ENCODE peak calls at places on chromosomes 16 and 17, in five cellular contexts. G is WTC11, Q is AG09319, V is DND-41, F is endothelial cell. S is an unnamed sample.

GRCh38 chr17:1232786-1233185 is 37.5 kb upstream of the BHLHA9 start:
- DNase-seq in V (no peak), G (no peak), F (no peak), Q (peak), S (no peak)

GRCh38 chr17:17716837-17717523 is 35.7 kb downstream of the RAI1 start:
- DNase-seq in Q (no peak), F (no peak), G (no peak), V (no peak), S (no peak)

GRCh38 chr16:68369697-68370096 is 58.9 kb downstream of the PRMT7 start:
- DNase-seq in V (peak), F (no peak), Q (no peak), G (no peak), S (no peak)

GRCh38 chr17:31355935-31356334 is 34.5 kb upstream of the EVI2A start:
- DNase-seq in V (no peak), Q (no peak), G (no peak), F (no peak), S (no peak)

GRCh38 chr17:41417576-41418015 is 6.8 kb downstream of the KRT37 start:
- DNase-seq in G (peak), Q (no peak), F (peak), V (no peak), S (no peak)

GRCh38 chr17:32783602-32784001 is 93.3 kb downstream of the MYO1D start:
- DNase-seq in G (no peak), V (no peak), Q (peak), F (no peak), S (no peak)

GRCh38 chr16:4517812-4518211 is 20.8 kb downstream of the CDIP1 start:
- DNase-seq in F (peak), G (peak), V (no peak), Q (no peak), S (peak)

GRCh38 chr17:14427914-14428639 is 127.2 kb downstream of the HS3ST3B1 start:
- DNase-seq in Q (no peak), F (peak), V (peak), G (no peak), S (no peak)

GRCh38 chr17:1645207-1646171 is at the start of gene SCARF1:
- DNase-seq in Q (no peak), V (no peak), G (peak), F (peak), S (peak)

GRCh38 chr17:82050761-82051641 is 610 bp downstream of the RFNG start:
- DNase-seq in V (peak), G (no peak), Q (no peak), F (no peak), S (no peak)

GRCh38 chr16:59909262-59909661 is 1175.1 kb upstream of the GOT2 start:
- DNase-seq in F (no peak), Q (no peak), V (no peak), G (no peak), S (no peak)

GRCh38 chr16:359871-360697 is 7.6 kb upstream of the AXIN1 start:
- DNase-seq in G (no peak), Q (no peak), F (no peak), V (no peak), S (no peak)

GRCh38 chr16:86398622-86399021 is 111.7 kb upstream of the FOXF1 start:
- DNase-seq in Q (no peak), V (no peak), G (no peak), F (no peak), S (no peak)

GRCh38 chr16:9311303-9311954 is 220.0 kb downstream of the HAPSTR1 start:
- DNase-seq in V (no peak), Q (no peak), G (peak), F (peak), S (peak)

GRCh38 chr17:40452074-40452787 is 9.0 kb downstream of the IGFBP4 start:
- DNase-seq in F (no peak), G (no peak), Q (no peak), V (no peak), S (no peak)

GRCh38 chr17:57577751-57578607 is 167.1 kb downstream of the CCDC182 start:
- DNase-seq in V (no peak), G (no peak), Q (peak), F (no peak), S (no peak)

GRCh38 chr16:50763211-50763610 is 21.3 kb downstream of the CYLD start:
- DNase-seq in V (no peak), Q (no peak), G (no peak), F (no peak), S (no peak)

GRCh38 chr16:64428463-64428862 is 693.4 kb downstream of the CDH11 start:
- DNase-seq in G (no peak), F (no peak), V (no peak), Q (peak), S (no peak)

GRCh38 chr17:6643460-6644125 is 2.7 kb downstream of the TXNDC17 start:
- DNase-seq in F (no peak), G (no peak), V (no peak), Q (no peak), S (no peak)

GRCh38 chr17:19270347-19270950 is 33.3 kb downstream of the EPN2 start:
- DNase-seq in Q (no peak), F (peak), G (peak), V (no peak), S (no peak)

GRCh38 chr17:4574448-4575045 is 9.8 kb upstream of the SMTNL2 start:
- DNase-seq in G (no peak), F (no peak), V (no peak), Q (no peak), S (no peak)

GRCh38 chr16:25613931-25614330 is 77.8 kb upstream of the HS3ST4 start:
- DNase-seq in F (no peak), V (no peak), Q (no peak), G (no peak), S (no peak)

GRCh38 chr16:9144106-9144505 is 52.7 kb downstream of the HAPSTR1 start:
- DNase-seq in Q (no peak), V (no peak), G (no peak), F (no peak), S (no peak)

GRCh38 chr16:5078626-5079025 is 7.0 kb downstream of the ALG1 start:
- DNase-seq in G (no peak), Q (no peak), V (no peak), F (no peak), S (no peak)

GRCh38 chr17:9658593-9659211 is 13.4 kb downstream of the USP43 start:
- DNase-seq in Q (peak), G (no peak), V (no peak), F (no peak), S (no peak)

GRCh38 chr17:7046127-7046724 is 2.3 kb upstream of the SLC16A11 start:
- DNase-seq in Q (no peak), F (no peak), V (no peak), G (peak), S (peak)

GRCh38 chr16:82758904-82759303 is 132.1 kb downstream of the CDH13 start:
- DNase-seq in V (no peak), G (no peak), F (no peak), Q (no peak), S (no peak)

GRCh38 chr17:81393684-81394376 is 1.4 kb upstream of the BAHCC1 start:
- DNase-seq in G (peak), F (peak), Q (peak), V (peak), S (peak)

GRCh38 chr17:71899317-71899716 is 221.5 kb upstream of the SOX9 start:
- DNase-seq in F (no peak), G (no peak), Q (no peak), V (no peak), S (no peak)

GRCh38 chr16:49890876-49891275 is 35.0 kb upstream of the ZNF423 start:
- DNase-seq in G (peak), V (peak), F (peak), Q (no peak), S (peak)

GRCh38 chr17:78133971-78134898 is 3.7 kb downstream of the TMC8 start:
- DNase-seq in G (peak), F (peak), V (peak), Q (no peak), S (peak)
- TF ChIP-seq CTCF in G (peak), F (peak), V (peak), Q (peak), S (peak)

GRCh38 chr16:47143329-47143676 is 442 bp downstream of the NETO2 start:
- DNase-seq in G (peak), V (no peak), Q (no peak), F (peak), S (peak)
- TF ChIP-seq CTCF in G (peak), V (no peak), Q (peak), F (peak), S (peak)

DNA sequence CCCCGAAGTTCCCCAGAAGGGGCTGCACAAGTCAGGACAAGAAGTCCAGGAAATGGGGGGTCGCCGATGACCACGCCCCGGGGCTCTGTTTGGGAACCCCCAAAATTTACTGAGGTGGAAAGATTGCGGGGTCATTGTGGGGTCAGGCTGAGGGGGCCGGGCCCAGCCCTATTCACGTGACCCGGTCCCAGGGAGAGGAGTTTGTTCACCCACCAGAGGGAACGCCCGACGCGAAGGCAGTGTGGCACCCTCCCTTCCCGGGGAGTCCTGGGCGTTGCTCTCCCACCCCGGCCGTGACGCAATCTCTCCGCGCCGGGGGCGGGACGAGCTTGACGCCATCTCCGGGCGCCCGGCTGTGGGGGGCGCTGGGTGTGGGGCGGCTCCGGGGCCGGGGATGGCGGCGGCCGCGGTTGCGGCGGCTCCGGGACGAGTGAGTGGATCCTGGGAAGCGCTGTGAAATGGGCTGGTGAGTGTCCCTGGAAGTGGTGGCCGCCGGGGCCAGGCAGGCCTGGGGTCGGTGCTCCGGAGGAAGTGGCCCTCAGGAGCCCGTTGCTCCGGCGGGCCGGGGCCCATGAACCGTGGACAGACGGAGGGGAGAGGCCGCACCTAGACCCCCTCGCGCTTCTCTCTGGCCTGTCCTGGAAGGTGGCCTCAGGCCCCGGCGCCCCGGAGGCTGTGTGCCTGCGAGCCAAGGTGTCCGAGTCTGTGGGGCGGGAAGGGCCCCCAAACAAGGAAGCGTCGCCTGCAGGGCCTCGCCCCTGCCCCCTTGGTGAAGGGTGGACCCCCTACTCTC is at the start of gene ATXN1L:
- DNase-seq in G (peak), Q (peak), F (peak), V (peak), S (peak)
- TF ChIP-seq CTCF in G (no peak), Q (no peak), F (no peak), V (peak), S (no peak)

DNA sequence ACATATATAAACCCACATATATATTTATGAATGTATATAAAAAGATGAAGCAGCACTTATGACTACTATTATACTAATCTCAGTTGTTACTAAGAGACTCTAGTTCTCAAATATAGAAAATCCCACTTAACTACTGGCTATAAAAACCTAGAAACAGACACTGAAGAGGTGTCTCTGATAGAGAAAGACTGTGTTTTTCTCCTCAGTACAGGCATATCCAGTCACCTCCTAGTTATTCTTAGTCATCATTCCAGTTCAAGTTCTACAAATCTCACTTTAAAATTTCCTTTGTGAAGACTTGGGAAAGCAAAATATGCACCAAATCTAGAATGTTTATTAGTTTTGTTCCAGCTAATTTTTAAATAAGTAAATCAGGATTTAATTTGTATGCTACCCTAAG is 93.9 kb downstream of the STH start:
- DNase-seq in F (no peak), V (no peak), G (no peak), Q (no peak), S (no peak)
- TF ChIP-seq CTCF in F (no peak), V (no peak), G (no peak), Q (no peak), S (no peak)

GRCh38 chr16:55515110-55515509 is 6.2 kb downstream of the LPCAT2 start:
- DNase-seq in Q (no peak), F (no peak), G (no peak), V (no peak), S (no peak)

GRCh38 chr16:55512941-55513340 is 4.1 kb downstream of the LPCAT2 start:
- DNase-seq in G (no peak), Q (no peak), F (no peak), V (no peak), S (no peak)

GRCh38 chr16:55508941-55509920 is at the start of gene LPCAT2:
- DNase-seq in G (peak), V (no peak), F (peak), Q (peak), S (peak)

GRCh38 chr16:55510185-55510805 is 1.4 kb downstream of the LPCAT2 start:
- DNase-seq in G (no peak), F (no peak), Q (no peak), V (no peak), S (no peak)

DNA sequence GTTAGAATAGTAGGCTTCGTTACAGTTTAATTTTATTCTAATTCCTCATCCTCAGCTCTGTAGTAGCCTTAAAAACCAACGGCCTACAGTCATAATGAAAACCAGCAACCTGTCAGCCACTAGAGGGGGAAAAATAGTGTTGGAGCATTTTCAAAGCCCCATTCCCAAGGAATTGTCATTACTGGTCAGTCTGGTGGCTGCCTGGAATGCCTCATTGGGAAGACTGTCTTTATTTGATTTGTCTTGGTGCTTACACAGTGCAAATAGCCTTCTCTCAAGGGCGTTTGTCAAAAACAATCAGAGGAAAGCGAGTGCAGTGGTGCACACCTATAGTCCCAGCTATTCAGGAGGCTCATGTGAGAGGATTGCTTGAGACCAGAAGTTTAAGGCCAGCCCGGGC is 4.7 kb downstream of the LPCAT2 start:
- DNase-seq in V (no peak), Q (no peak), F (no peak), G (no peak), S (no peak)
- TF ChIP-seq CTCF in V (no peak), Q (no peak), F (no peak), G (no peak), S (no peak)

GRCh38 chr16:76653390-76654026 is 376.3 kb downstream of the CNTNAP4 start:
- DNase-seq in G (no peak), V (peak), F (no peak), Q (no peak), S (peak)
- TF ChIP-seq CTCF in G (no peak), V (peak), F (no peak), Q (peak), S (peak)

GRCh38 chr17:79114455-79115301 is 40.1 kb downstream of the ENGASE start:
- DNase-seq in Q (no peak), V (no peak), G (no peak), F (no peak), S (no peak)

GRCh38 chr17:79117905-79118487 is 43.4 kb downstream of the ENGASE start:
- DNase-seq in F (no peak), V (no peak), G (no peak), Q (no peak), S (no peak)

GRCh38 chr17:79116575-79117368 is 42.1 kb downstream of the ENGASE start:
- DNase-seq in Q (no peak), V (no peak), G (no peak), F (no peak), S (no peak)

GRCh38 chr17:79113699-79114098 is 39.1 kb downstream of the ENGASE start:
- DNase-seq in F (no peak), Q (no peak), V (no peak), G (no peak), S (no peak)

GRCh38 chr17:79115487-79115886 is 40.9 kb downstream of the ENGASE start:
- DNase-seq in F (no peak), G (no peak), V (no peak), Q (no peak), S (no peak)
- TF ChIP-seq CTCF in F (no peak), G (no peak), V (no peak), Q (no peak), S (no peak)

GRCh38 chr17:62179525-62180161 is 114.6 kb upstream of the MED13 start:
- DNase-seq in Q (no peak), V (no peak), F (no peak), G (no peak), S (no peak)
- TF ChIP-seq CTCF in Q (no peak), V (no peak), F (no peak), G (no peak), S (no peak)

GRCh38 chr17:11555530-11555929 is 42.7 kb upstream of the DNAH9 start:
- DNase-seq in Q (no peak), G (no peak), V (no peak), F (no peak), S (no peak)
- TF ChIP-seq CTCF in Q (no peak), G (no peak), V (no peak), F (no peak), S (no peak)